ENCODE peak calls at places on chromosomes 4 and X, in nine cellular contexts. One of them, this sample, is unnamed.

GRCh38 chrX:147803948-147804347 is 107.8 kb upstream of the FMR1 start:
- DNase-seq in endothelial cell of umbilical vein: no peak
- DNase-seq in IMR-90: no peak
- DNase-seq in mammary epithelial cell: no peak
- DNase-seq in fibroblast of lung: no peak
- DNase-seq in OCI-LY7: peak; percentile 17
- DNase-seq in GM23338: peak; percentile 50
- DNase-seq in GM23248: peak; percentile 27
- DNase-seq in astrocyte: no peak
- DNase-seq in this sample: peak; percentile 2

GRCh38 chr4:147833254-147833653 is 101.4 kb downstream of the ARHGAP10 start:
- DNase-seq in endothelial cell of umbilical vein: no peak
- DNase-seq in IMR-90: peak; percentile 82
- DNase-seq in mammary epithelial cell: peak; percentile 54
- DNase-seq in fibroblast of lung: peak; percentile 55
- DNase-seq in OCI-LY7: no peak
- DNase-seq in GM23338: no peak
- DNase-seq in GM23248: peak; percentile 55
- DNase-seq in astrocyte: no peak
- DNase-seq in this sample: no peak

GRCh38 chr4:76306882-76307669 is 543 bp downstream of the STBD1 start:
- DNase-seq in endothelial cell of umbilical vein: peak; percentile 19
- DNase-seq in IMR-90: peak; percentile 44
- DNase-seq in mammary epithelial cell: peak; percentile 71
- DNase-seq in fibroblast of lung: peak; percentile 50
- DNase-seq in OCI-LY7: no peak
- DNase-seq in GM23338: peak; percentile 87
- DNase-seq in GM23248: peak; percentile 90
- DNase-seq in astrocyte: peak; percentile 33
- DNase-seq in this sample: peak; percentile 49

GRCh38 chr4:185305979-185306442 is 89.7 kb downstream of the LRP2BP start:
- DNase-seq in endothelial cell of umbilical vein: peak; percentile 27
- DNase-seq in IMR-90: peak; percentile 97
- DNase-seq in mammary epithelial cell: peak; percentile 99
- DNase-seq in fibroblast of lung: peak; percentile 78
- DNase-seq in OCI-LY7: no peak
- DNase-seq in GM23338: peak; percentile 85
- DNase-seq in GM23248: peak; percentile 98
- DNase-seq in astrocyte: peak; percentile 99
- DNase-seq in this sample: peak; percentile 95

GRCh38 chrX:84735025-84735424 is 232.8 kb upstream of the HDX start:
- DNase-seq in endothelial cell of umbilical vein: no peak
- DNase-seq in IMR-90: peak; percentile 33
- DNase-seq in mammary epithelial cell: peak; percentile 77
- DNase-seq in fibroblast of lung: peak; percentile 6
- DNase-seq in OCI-LY7: no peak
- DNase-seq in GM23338: no peak
- DNase-seq in GM23248: no peak
- DNase-seq in astrocyte: no peak
- DNase-seq in this sample: no peak

GRCh38 chrX:53048169-53049126 is at the start of gene GPR173:
- DNase-seq in endothelial cell of umbilical vein: peak; percentile 63
- DNase-seq in IMR-90: peak; percentile 66
- DNase-seq in mammary epithelial cell: no peak
- DNase-seq in fibroblast of lung: peak; percentile 75
- DNase-seq in OCI-LY7: peak; percentile 56
- DNase-seq in GM23338: peak; percentile 57
- DNase-seq in GM23248: peak; percentile 64
- DNase-seq in astrocyte: peak; percentile 62
- DNase-seq in this sample: peak; percentile 49

GRCh38 chr4:38623260-38623659 is 40.7 kb upstream of the KLF3 start:
- DNase-seq in endothelial cell of umbilical vein: no peak
- DNase-seq in IMR-90: no peak
- DNase-seq in mammary epithelial cell: no peak
- DNase-seq in fibroblast of lung: no peak
- DNase-seq in OCI-LY7: no peak
- DNase-seq in GM23338: no peak
- DNase-seq in GM23248: no peak
- DNase-seq in astrocyte: no peak
- DNase-seq in this sample: no peak

GRCh38 chrX:66110112-66110511 is 53.9 kb upstream of the HEPH start:
- DNase-seq in endothelial cell of umbilical vein: peak; percentile 1
- DNase-seq in IMR-90: peak; percentile 8
- DNase-seq in mammary epithelial cell: peak; percentile 6
- DNase-seq in fibroblast of lung: peak; percentile 4
- DNase-seq in OCI-LY7: peak; percentile 62
- DNase-seq in GM23338: peak; percentile 53
- DNase-seq in GM23248: peak; percentile 49
- DNase-seq in astrocyte: no peak
- DNase-seq in this sample: peak; percentile 51

GRCh38 chr4:148353571-148353970 is 88.6 kb downstream of the NR3C2 start:
- DNase-seq in endothelial cell of umbilical vein: peak; percentile 66
- DNase-seq in IMR-90: no peak
- DNase-seq in mammary epithelial cell: no peak
- DNase-seq in fibroblast of lung: no peak
- DNase-seq in OCI-LY7: no peak
- DNase-seq in GM23338: no peak
- DNase-seq in GM23248: no peak
- DNase-seq in astrocyte: no peak
- DNase-seq in this sample: no peak

GRCh38 chr4:151717271-151717670 is 43.5 kb downstream of the GATB start:
- DNase-seq in endothelial cell of umbilical vein: no peak
- DNase-seq in IMR-90: no peak
- DNase-seq in mammary epithelial cell: no peak
- DNase-seq in fibroblast of lung: no peak
- DNase-seq in OCI-LY7: no peak
- DNase-seq in GM23338: no peak
- DNase-seq in GM23248: no peak
- DNase-seq in astrocyte: no peak
- DNase-seq in this sample: no peak

DNA sequence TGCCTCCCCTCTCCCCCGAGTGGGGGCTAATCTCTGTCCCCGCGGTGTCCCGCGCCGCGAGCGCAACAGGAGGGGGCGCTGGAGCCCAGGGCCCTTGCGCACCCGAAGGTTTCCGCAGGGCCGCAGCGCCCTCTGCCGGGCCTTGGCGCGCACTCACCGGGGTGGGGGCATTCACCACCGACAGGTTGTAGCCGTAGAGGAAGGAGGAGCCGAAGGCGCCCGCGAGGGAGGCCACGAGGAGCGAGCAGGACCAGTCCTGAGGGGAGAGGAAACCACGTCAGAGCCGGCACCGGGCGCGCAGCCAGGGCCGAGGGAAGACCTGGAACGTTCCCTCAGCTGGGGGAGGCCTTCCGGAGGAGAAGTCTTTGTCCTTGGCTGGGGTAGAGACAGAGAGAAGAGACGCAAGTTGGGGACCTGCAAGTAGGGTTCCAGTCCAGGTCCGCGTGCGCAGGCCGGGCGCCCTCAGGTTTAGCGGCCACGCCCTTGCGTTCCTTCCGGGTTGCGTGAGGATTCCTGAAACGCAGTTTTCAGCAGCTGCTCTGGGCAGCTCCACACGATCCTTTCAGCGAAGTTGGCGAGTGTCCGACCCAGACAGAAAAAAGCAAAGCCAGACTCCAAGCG is 2.4 kb downstream of the SLC2A9 start:
- DNase-seq in endothelial cell of umbilical vein: peak; percentile 95
- DNase-seq in IMR-90: peak; percentile 93
- DNase-seq in mammary epithelial cell: peak; percentile 94
- DNase-seq in fibroblast of lung: peak; percentile 93
- DNase-seq in OCI-LY7: peak; percentile 28
- DNase-seq in GM23338: peak; percentile 95
- DNase-seq in GM23248: peak; percentile 94
- DNase-seq in astrocyte: peak; percentile 92
- DNase-seq in this sample: peak; percentile 88
- H3K27ac ChIP-seq in endothelial cell of umbilical vein: peak overlapping the region; percentile 50
- H3K27ac ChIP-seq in IMR-90: peak overlapping the region; percentile 84
- H3K27ac ChIP-seq in mammary epithelial cell: peak overlapping the region; percentile 72
- H3K27ac ChIP-seq in fibroblast of lung: peak overlapping the region; percentile 75
- H3K27ac ChIP-seq in OCI-LY7: no peak overlapping the region
- H3K27ac ChIP-seq in GM23338: no peak overlapping the region
- H3K27ac ChIP-seq in GM23248: peak overlapping the region; percentile 65
- H3K27ac ChIP-seq in astrocyte: peak overlapping the region; percentile 64
- H3K27ac ChIP-seq in this sample: peak overlapping the region; percentile 70

GRCh38 chr4:122285285-122285684 is 93.5 kb upstream of the ADAD1 start:
- DNase-seq in endothelial cell of umbilical vein: no peak
- DNase-seq in IMR-90: peak; percentile 16
- DNase-seq in mammary epithelial cell: peak; percentile 3
- DNase-seq in fibroblast of lung: peak; percentile 3
- DNase-seq in OCI-LY7: no peak
- DNase-seq in GM23338: no peak
- DNase-seq in GM23248: peak; percentile 40
- DNase-seq in astrocyte: peak; percentile 9
- DNase-seq in this sample: peak; percentile 16
- H2AFZ ChIP-seq in endothelial cell of umbilical vein: no peak overlapping the region
- H2AFZ ChIP-seq in IMR-90: no peak overlapping the region
- H2AFZ ChIP-seq in mammary epithelial cell: no peak overlapping the region
- H2AFZ ChIP-seq in fibroblast of lung: no peak overlapping the region
- H2AFZ ChIP-seq in OCI-LY7: no peak overlapping the region
- H2AFZ ChIP-seq in GM23338: no peak overlapping the region
- H2AFZ ChIP-seq in GM23248: no peak overlapping the region
- H2AFZ ChIP-seq in astrocyte: no peak overlapping the region
- H2AFZ ChIP-seq in this sample: no peak overlapping the region

GRCh38 chr4:170259631-170260153 is 169.9 kb upstream of the AADAT start:
- DNase-seq in endothelial cell of umbilical vein: peak; percentile 34
- DNase-seq in IMR-90: peak; percentile 60
- DNase-seq in mammary epithelial cell: peak; percentile 88
- DNase-seq in fibroblast of lung: peak; percentile 52
- DNase-seq in OCI-LY7: peak; percentile 88
- DNase-seq in GM23338: peak; percentile 99
- DNase-seq in GM23248: peak; percentile 88
- DNase-seq in astrocyte: peak; percentile 46
- DNase-seq in this sample: peak; percentile 92

DNA sequence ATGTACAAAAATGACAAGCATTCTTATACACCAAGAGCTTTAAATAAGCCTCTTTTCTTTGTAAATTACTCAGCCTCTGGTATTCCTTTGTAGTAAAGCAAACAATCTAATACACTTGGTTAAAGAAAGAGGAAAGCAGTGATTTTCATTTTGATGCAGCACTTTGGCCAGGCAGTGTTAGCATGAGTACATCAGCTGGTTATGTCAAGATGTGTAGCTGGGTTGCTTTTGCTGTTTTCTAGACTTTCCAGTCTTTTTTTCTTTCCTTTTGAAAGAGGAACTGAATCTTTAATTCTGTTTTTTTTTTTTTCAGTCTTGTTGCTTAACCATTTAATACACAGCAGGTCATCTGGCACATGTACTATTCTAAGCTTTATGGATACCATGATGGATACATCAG is 167.1 kb upstream of the AADAT start:
- DNase-seq in endothelial cell of umbilical vein: no peak
- DNase-seq in IMR-90: no peak
- DNase-seq in mammary epithelial cell: no peak
- DNase-seq in fibroblast of lung: no peak
- DNase-seq in OCI-LY7: no peak
- DNase-seq in GM23338: no peak
- DNase-seq in GM23248: no peak
- DNase-seq in astrocyte: no peak
- DNase-seq in this sample: no peak
- H3K4me3 ChIP-seq in endothelial cell of umbilical vein: no peak overlapping the region
- H3K4me3 ChIP-seq in IMR-90: no peak overlapping the region
- H3K4me3 ChIP-seq in mammary epithelial cell: no peak overlapping the region
- H3K4me3 ChIP-seq in fibroblast of lung: no peak overlapping the region
- H3K4me3 ChIP-seq in OCI-LY7: no peak overlapping the region
- H3K4me3 ChIP-seq in GM23338: no peak overlapping the region
- H3K4me3 ChIP-seq in GM23248: no peak overlapping the region
- H3K4me3 ChIP-seq in astrocyte: no peak overlapping the region
- H3K4me3 ChIP-seq in this sample: no peak overlapping the region

DNA sequence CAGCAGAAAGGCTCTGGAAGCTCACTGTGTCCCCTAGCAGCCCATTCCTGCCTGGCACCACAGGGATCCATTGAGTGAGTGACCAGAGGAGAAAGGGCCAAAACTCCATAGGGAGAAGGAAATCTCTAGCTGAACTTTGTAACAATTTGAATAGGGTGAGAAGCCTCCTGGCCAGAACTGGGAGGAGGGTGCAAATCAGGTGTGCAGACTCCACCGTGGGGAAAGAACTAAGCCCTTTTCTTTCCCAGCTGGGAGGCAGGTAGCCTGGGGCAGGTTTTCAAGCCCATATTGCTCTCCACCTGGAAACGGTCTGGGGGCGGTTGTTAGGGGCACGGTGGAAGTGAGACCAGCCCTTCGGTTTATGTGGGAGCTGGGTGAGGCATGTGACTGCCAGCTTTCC is 227.2 kb downstream of the SNCA start:
- DNase-seq in endothelial cell of umbilical vein: no peak
- DNase-seq in IMR-90: no peak
- DNase-seq in mammary epithelial cell: no peak
- DNase-seq in fibroblast of lung: no peak
- DNase-seq in OCI-LY7: no peak
- DNase-seq in GM23338: no peak
- DNase-seq in GM23248: no peak
- DNase-seq in astrocyte: no peak
- DNase-seq in this sample: no peak
- H3K27ac ChIP-seq in endothelial cell of umbilical vein: no peak overlapping the region
- H3K27ac ChIP-seq in IMR-90: no peak overlapping the region
- H3K27ac ChIP-seq in mammary epithelial cell: no peak overlapping the region
- H3K27ac ChIP-seq in fibroblast of lung: no peak overlapping the region
- H3K27ac ChIP-seq in OCI-LY7: no peak overlapping the region
- H3K27ac ChIP-seq in GM23338: no peak overlapping the region
- H3K27ac ChIP-seq in GM23248: no peak overlapping the region
- H3K27ac ChIP-seq in astrocyte: no peak overlapping the region
- H3K27ac ChIP-seq in this sample: no peak overlapping the region

This sample was measured in PC-3.